ENCODE peak calls at places on chromosomes 5 and 9, in four cellular contexts. C, T, L and D are unnamed samples.
A peak's percentile ranks its signal among the peaks of the same experiment; 100 is the strongest.

GRCh38 chr9:90985631-90986030 is 184.0 kb downstream of the SYK start:
- DNase-seq in L (no peak), C (no peak), T (no peak), D (no peak)

GRCh38 chr5:172608773-172609172 is 32.3 kb upstream of the NEURL1B start:
- DNase-seq in T (no peak), L (no peak), C (no peak), D (no peak)

GRCh38 chr5:143106175-143106574 is 297.3 kb downstream of the NR3C1 start:
- DNase-seq in L (peak; percentile 80), C (peak; percentile 45), T (no peak), D (no peak)

GRCh38 chr9:90909225-90909624 is 107.6 kb downstream of the SYK start:
- DNase-seq in C (no peak), L (no peak), T (no peak), D (no peak)

GRCh38 chr5:180807654-180808414 is 5.2 kb upstream of the MGAT1 start:
- DNase-seq in L (no peak), C (no peak), T (no peak), D (no peak)

GRCh38 chr5:96692436-96692835 is 30.3 kb downstream of the CAST start:
- DNase-seq in C (no peak), L (no peak), T (no peak), D (no peak)

GRCh38 chr5:6398570-6399230 is 20.4 kb upstream of the MED10 start:
- DNase-seq in T (no peak), L (no peak), C (no peak), D (no peak)

GRCh38 chr5:179307931-179308471 is 37.3 kb downstream of the ADAMTS2 start:
- DNase-seq in T (no peak), L (no peak), C (no peak), D (no peak)

GRCh38 chr9:105438136-105438839 is 9.5 kb upstream of the FSD1L start:
- DNase-seq in C (no peak), T (no peak), L (no peak), D (no peak)

GRCh38 chr5:31774779-31775178 is 135.8 kb downstream of the PDZD2 start:
- DNase-seq in T (no peak), L (no peak), C (no peak), D (no peak)

GRCh38 chr5:160134332-160134731 is 15.1 kb upstream of the PWWP2A start:
- DNase-seq in L (no peak), C (no peak), T (no peak), D (no peak)

GRCh38 chr5:179914032-179914755 is 6.5 kb upstream of the TBC1D9B start:
- DNase-seq in L (peak; percentile 34), T (no peak), C (no peak), D (peak; percentile 49)

GRCh38 chr5:171429543-171429910 is 10.1 kb downstream of the FGF18 start:
- DNase-seq in C (no peak), L (no peak), T (no peak), D (no peak)

GRCh38 chr9:27351438-27351837 is 54.5 kb upstream of the EQTN start:
- DNase-seq in L (no peak), C (no peak), T (no peak), D (no peak)

GRCh38 chr5:1521671-1522600 is 1.8 kb downstream of the LPCAT1 start:
- DNase-seq in T (no peak), L (peak; percentile 21), C (peak; percentile 62), D (peak; percentile 32)

GRCh38 chr5:109487753-109488420 is 78.1 kb upstream of the PJA2 start:
- DNase-seq in L (no peak), C (no peak), T (no peak), D (no peak)

GRCh38 chr5:32042571-32042970 is 131.5 kb downstream of the GOLPH3 start:
- DNase-seq in T (no peak), L (no peak), C (no peak), D (no peak)

GRCh38 chr5:57004800-57005199 is 52.9 kb upstream of the MIER3 start:
- DNase-seq in L (peak; percentile 59), T (no peak), C (no peak), D (no peak)

GRCh38 chr5:133930824-133931111 is 37.7 kb downstream of the C5orf15 start:
- DNase-seq in L (no peak), T (no peak), C (no peak), D (no peak)

GRCh38 chr5:133928690-133929393 is 39.6 kb downstream of the C5orf15 start:
- DNase-seq in T (no peak), L (no peak), C (no peak), D (no peak)

GRCh38 chr5:133931546-133931945 is 36.9 kb downstream of the C5orf15 start:
- DNase-seq in C (no peak), T (no peak), L (no peak), D (no peak)

GRCh38 chr5:133932441-133933168 is 35.8 kb downstream of the C5orf15 start:
- DNase-seq in T (no peak), L (no peak), C (no peak), D (peak; percentile 71)

DNA sequence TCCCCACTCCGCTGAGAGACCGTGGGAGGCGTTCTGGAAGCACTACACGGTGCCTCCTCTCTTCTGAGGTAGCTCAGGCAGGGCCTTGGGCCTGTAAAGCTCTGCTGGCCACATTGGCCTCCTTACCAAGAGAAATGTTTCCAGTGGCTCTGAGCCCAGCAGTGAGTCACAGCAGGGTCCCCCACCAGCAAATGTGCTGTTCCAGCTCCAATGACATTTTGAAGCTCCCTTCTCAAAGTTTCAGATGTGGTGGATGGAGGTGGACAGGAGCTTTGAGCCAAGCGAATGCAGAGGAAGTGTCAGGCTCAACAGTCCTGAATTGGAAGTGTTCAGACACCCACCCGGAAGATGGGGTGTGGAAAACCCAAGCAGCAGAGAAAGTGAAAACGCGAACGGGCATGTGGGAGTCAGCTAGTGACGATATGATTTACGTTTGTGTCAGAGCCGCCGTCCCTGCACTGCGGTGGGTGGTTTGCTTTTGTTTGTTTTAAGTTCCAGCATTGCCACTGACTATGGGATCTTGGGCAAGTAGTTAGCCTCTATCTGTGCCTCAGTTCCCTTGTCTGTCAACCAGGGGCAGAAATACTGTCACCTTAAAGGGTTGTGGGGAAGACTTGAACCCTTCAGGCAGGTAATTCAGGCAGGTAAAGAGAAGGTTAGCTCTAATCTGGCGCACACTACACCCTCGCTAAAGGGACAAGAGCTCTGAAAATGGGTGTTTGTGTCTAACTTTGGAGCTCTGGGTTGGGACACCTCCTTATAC is 38.2 kb downstream of the C5orf15 start:
- DNase-seq in T (no peak), L (no peak), C (no peak), D (peak; percentile 60)
- TF ChIP-seq NFIC in T (no peak), L (no peak), C (no peak), D (peak; percentile 56)

DNA sequence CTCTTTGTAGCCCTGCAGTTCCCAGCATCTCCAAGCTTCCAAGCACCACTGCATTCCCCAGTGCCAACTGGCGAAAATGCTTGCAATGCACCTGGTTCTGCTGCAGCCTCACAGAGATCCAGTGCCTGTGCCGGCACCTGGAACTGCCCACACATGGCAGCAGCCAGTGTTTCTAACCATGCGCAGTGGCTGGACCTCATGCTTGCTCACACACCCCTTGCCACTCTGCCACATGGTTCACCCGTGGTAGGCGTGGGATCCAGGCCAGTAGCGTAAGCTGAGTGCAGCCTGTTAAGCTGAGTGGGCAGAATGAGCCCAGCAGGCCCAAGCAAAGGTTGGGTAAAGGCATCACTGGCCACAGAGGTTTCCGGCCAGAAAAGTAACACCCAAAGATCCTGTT is 214.1 kb upstream of the VLDLR start:
- DNase-seq in L (no peak), C (no peak), T (no peak), D (no peak)
- TF ChIP-seq USF2 in L (no peak), C (no peak), T (no peak), D (no peak)

DNA sequence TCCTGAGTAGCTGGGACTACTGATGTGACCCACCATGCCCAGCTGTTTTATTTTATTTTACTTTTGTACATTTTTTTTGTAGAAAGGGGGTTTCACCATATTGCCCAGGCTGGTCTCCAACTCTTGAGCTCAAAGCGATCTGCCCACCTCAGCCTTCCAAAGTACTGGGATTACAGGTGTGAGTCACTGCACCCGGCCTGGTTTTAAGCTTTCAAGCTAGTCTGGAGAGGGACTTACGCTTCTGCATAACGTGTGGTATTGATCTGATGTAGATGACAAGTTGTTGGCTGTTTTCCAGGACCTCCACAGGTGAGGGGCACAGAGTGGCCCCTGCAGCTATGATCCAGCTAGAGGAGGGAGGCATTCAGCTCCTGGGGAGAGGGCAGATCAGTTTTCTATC is 6.8 kb upstream of the CCL21 start:
- DNase-seq in T (no peak), C (no peak), L (no peak), D (no peak)
- TF ChIP-seq NFIC in T (no peak), C (no peak), L (no peak), D (no peak)

GRCh38 chr9:72954431-72955420 is 1.9 kb upstream of the ALDH1A1 start:
- DNase-seq in L (no peak), C (no peak), T (no peak), D (no peak)
- TF ChIP-seq USF2 in L (no peak), C (no peak), T (no peak), D (no peak)

DNA sequence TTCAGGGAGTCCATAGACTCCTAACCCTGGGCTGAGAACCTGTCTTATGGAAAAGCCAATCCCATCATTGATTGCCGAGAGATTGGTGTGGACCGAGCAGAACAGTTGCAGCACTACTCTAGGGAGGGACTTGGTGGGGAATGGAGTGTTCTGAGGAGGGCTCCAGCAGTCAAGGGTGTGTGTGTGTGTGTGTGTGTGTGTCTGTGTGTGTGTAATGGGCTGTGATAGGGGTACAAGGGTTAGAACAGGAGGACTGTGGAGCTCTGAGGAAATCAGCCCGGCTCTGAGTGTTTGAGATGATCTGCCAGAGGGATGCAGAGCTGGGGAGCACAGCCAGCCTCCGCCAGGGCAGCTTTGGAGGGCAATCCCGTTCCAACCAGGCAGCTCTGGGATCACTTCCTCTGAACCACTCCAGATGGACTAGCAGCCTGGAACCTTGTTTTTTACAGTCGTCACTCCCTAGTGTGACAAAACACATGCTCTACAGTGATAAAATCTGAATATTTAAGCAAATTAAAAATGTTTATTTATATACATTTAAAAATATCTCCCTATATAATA is 3.0 kb upstream of the SLC6A7 start:
- DNase-seq in T (no peak), L (no peak), C (peak; percentile 58), D (no peak)
- TF ChIP-seq NFIC in T (no peak), L (no peak), C (no peak), D (no peak)